ENCODE peak calls at places on chromosome 3, in five cellular contexts. H is tibial nerve, F is upper lobe of left lung, T is gastrocnemius medialis, V is heart left ventricle. J is an unnamed sample.

GRCh38 chr3:49653016-49653415 is 21.1 kb upstream of the APEH start:
- DNase-seq in T (no peak), H (no peak), F (no peak), V (no peak), J (no peak)

GRCh38 chr3:37627951-37628620 is 233.6 kb upstream of the CTDSPL start:
- DNase-seq in H (no peak), V (no peak), T (no peak), F (no peak), J (no peak)

GRCh38 chr3:13323822-13324221 is 96.3 kb downstream of the NUP210 start:
- DNase-seq in F (no peak), T (no peak), V (no peak), H (no peak), J (no peak)

GRCh38 chr3:111874177-111874820 is 15.2 kb downstream of the PHLDB2 start:
- DNase-seq in T (no peak), V (no peak), H (no peak), F (no peak), J (no peak)

GRCh38 chr3:80244390-80244789 is 476.6 kb upstream of the ROBO1 start:
- DNase-seq in H (no peak), V (no peak), F (no peak), T (no peak), J (no peak)

GRCh38 chr3:161409069-161409468 is 37.8 kb upstream of the SPTSSB start:
- DNase-seq in F (no peak), H (no peak), V (peak; percentile 23), T (no peak), J (peak; percentile 35)

GRCh38 chr3:10577521-10577920 is 72.1 kb upstream of the ATP2B2 start:
- DNase-seq in F (no peak), V (no peak), T (no peak), H (no peak), J (no peak)

GRCh38 chr3:72368331-72368975 is 479.8 kb downstream of the SHQ1 start:
- DNase-seq in V (no peak), H (no peak), T (no peak), F (no peak), J (peak; percentile 81)

GRCh38 chr3:17747184-17747889 is 4.9 kb upstream of the TBC1D5 start:
- DNase-seq in H (no peak), V (no peak), F (no peak), T (no peak), J (no peak)

GRCh38 chr3:104132566-104132997 is 1234.1 kb upstream of the ALCAM start:
- DNase-seq in T (no peak), H (no peak), F (no peak), V (no peak), J (no peak)

GRCh38 chr3:88149146-88149515 is 628 bp upstream of the C3orf38 start:
- DNase-seq in F (no peak), H (no peak), T (no peak), V (no peak), J (no peak)

GRCh38 chr3:157746391-157746790 is 243.2 kb upstream of the VEPH1 start:
- DNase-seq in V (no peak), F (no peak), T (no peak), H (no peak), J (no peak)

GRCh38 chr3:180615954-180616353 is 14.0 kb downstream of the TTC14 start:
- DNase-seq in V (no peak), F (no peak), T (no peak), H (no peak), J (no peak)

GRCh38 chr3:13588971-13589370 is 40.0 kb downstream of the FBLN2 start:
- DNase-seq in T (no peak), F (no peak), V (no peak), H (no peak), J (no peak)

GRCh38 chr3:137032465-137033120 is 74.8 kb downstream of the IL20RB start:
- DNase-seq in H (peak; percentile 85), T (peak; percentile 67), V (peak; percentile 81), F (peak; percentile 80), J (peak; percentile 80)

GRCh38 chr3:37824090-37824953 is 37.4 kb upstream of the CTDSPL start:
- DNase-seq in F (no peak), V (no peak), T (no peak), H (no peak), J (no peak)

GRCh38 chr3:48370330-48370708 is 1.7 kb upstream of the FBXW12 start:
- DNase-seq in F (no peak), T (no peak), V (no peak), H (no peak), J (no peak)

GRCh38 chr3:135944831-135945230 is 20.7 kb upstream of the PPP2R3A start:
- DNase-seq in F (no peak), T (peak; percentile 76), H (no peak), V (no peak), J (no peak)
- H3K4me3 ChIP-seq in F (no peak overlapping the region), T (no peak overlapping the region), H (no peak overlapping the region), V (no peak overlapping the region), J (no peak overlapping the region)

GRCh38 chr3:182793663-182794454 is 555 bp downstream of the ATP11B start:
- DNase-seq in F (peak; percentile 47), H (no peak), V (peak; percentile 27), T (peak; percentile 33), J (peak; percentile 25)
- TF ChIP-seq POLR2A in F (no peak), H (no peak), V (no peak), T (no peak), J (no peak)

DNA sequence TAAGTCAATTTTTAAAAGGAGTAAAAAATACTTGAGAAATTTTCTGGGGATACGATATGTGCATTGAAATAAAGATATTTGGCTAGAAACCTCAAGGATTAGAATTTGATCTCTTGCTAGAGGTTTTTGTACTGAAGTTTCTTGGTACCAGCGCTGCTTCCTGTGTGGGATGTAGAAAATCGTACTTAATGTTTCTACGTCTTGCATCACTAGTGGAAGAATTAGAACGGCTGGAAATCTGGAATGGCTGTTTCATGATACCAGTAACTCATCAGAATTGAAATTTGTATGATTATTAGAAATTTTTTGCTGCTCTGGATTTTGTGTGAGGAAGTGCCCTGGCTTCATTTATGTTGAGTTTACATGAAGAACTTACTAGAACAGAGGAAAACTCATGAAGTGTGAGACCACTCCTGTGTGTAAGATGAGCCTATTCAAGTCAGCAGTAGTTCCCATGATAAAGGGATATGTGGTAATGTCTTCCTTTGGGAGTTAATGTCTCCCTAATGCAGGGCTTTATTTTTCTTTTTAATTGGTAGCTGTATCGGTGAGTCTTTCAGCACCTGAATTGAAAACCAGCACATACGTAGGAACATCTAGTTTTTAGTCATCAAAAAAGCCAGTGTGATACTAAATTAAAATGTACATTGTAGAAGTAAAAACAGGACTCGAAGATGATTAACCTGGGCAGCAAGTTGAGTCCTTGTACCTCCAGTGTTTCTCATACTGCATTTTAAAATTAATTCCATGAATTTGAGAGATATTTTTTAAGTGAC is 3.2 kb downstream of the KBTBD8 start:
- DNase-seq in V (no peak), F (no peak), T (no peak), H (no peak), J (no peak)
- H3K4me3 ChIP-seq in V (no peak overlapping the region), F (no peak overlapping the region), T (no peak overlapping the region), H (no peak overlapping the region), J (no peak overlapping the region)

GRCh38 chr3:52897130-52898109 is at the start of gene STIMATE:
- DNase-seq in T (peak; percentile 85), V (peak; percentile 90), F (peak; percentile 94), H (peak; percentile 66), J (peak; percentile 96)
- TF ChIP-seq POLR2A in T (peak; percentile 67), V (no peak), F (no peak), H (peak; percentile 74), J (no peak)